ENCODE peak calls at places on chromosome 11, in seven cellular contexts. B is fibroblast of lung, A is neuronal stem cell, Z is HCT116, P is PC-3, G is IMR-90, J is MM.1S. N is an unnamed sample.

GRCh38 chr11:15258433-15259350 is 144.0 kb downstream of the INSC start:
- DNase-seq in B (peak), A (no peak), Z (peak), P (peak), G (peak), J (no peak), N (peak)

GRCh38 chr11:118113031-118113430 is 26.3 kb upstream of the SMIM35 start:
- DNase-seq in B (no peak), A (no peak), Z (no peak), P (no peak), G (no peak), J (no peak), N (no peak)

GRCh38 chr11:11025087-11025486 is 167.2 kb upstream of the ZBED5 start:
- DNase-seq in B (peak), A (no peak), Z (no peak), P (peak), G (peak), J (no peak), N (no peak)

GRCh38 chr11:9876331-9876730 is 212.5 kb downstream of the SWAP70 start:
- DNase-seq in B (no peak), A (no peak), Z (no peak), P (no peak), G (no peak), J (no peak), N (peak)

GRCh38 chr11:67278135-67278938 is 10.8 kb upstream of the ANKRD13D start:
- DNase-seq in B (no peak), A (no peak), Z (no peak), P (no peak), G (no peak), J (no peak), N (no peak)

GRCh38 chr11:121446752-121447156 is 5.4 kb upstream of the SORL1 start:
- DNase-seq in B (peak), A (no peak), Z (no peak), P (peak), G (peak), J (no peak), N (peak)

GRCh38 chr11:69746780-69747742 is 28.1 kb downstream of the FGF4 start:
- DNase-seq in B (no peak), A (no peak), Z (no peak), P (no peak), G (no peak), J (no peak), N (no peak)

GRCh38 chr11:104152941-104153340 is 11.0 kb downstream of the PDGFD start:
- DNase-seq in B (no peak), A (no peak), Z (no peak), P (no peak), G (no peak), J (peak), N (peak)

GRCh38 chr11:128291835-128292234 is 295.5 kb downstream of the ETS1 start:
- DNase-seq in B (no peak), A (no peak), Z (no peak), P (peak), G (no peak), J (no peak), N (peak)

GRCh38 chr11:83971063-83971462 is 684.9 kb upstream of the CCDC90B start:
- DNase-seq in B (peak), A (peak), Z (no peak), P (no peak), G (peak), J (no peak), N (no peak)

GRCh38 chr11:14095882-14096281 is 133.4 kb downstream of the SPON1 start:
- DNase-seq in B (no peak), A (no peak), Z (no peak), P (peak), G (no peak), J (no peak), N (no peak)

GRCh38 chr11:2562181-2562581 is 117.4 kb downstream of the KCNQ1 start:
- DNase-seq in B (no peak), A (no peak), Z (no peak), P (no peak), G (no peak), J (no peak), N (no peak)

GRCh38 chr11:1866776-1867175 is 13.9 kb downstream of the LSP1 start:
- DNase-seq in B (no peak), A (no peak), Z (no peak), P (no peak), G (no peak), J (no peak), N (no peak)

GRCh38 chr11:12674936-12675696 is 895 bp downstream of the TEAD1 start:
- DNase-seq in B (peak), A (no peak), Z (no peak), P (no peak), G (no peak), J (peak), N (no peak)

GRCh38 chr11:103700605-103701004 is 335.8 kb upstream of the DDI1 start:
- DNase-seq in B (peak), A (no peak), Z (no peak), P (peak), G (peak), J (no peak), N (no peak)

GRCh38 chr11:76602431-76602861 is 68.1 kb downstream of the LRRC32 start:
- DNase-seq in B (peak), A (no peak), Z (no peak), P (no peak), G (peak), J (no peak), N (no peak)

GRCh38 chr11:121557348-121557747 is 104.6 kb upstream of the SORL1-AS1 start:
- DNase-seq in B (no peak), A (no peak), Z (no peak), P (peak), G (peak), J (no peak), N (no peak)

GRCh38 chr11:41289408-41289807 is 170.0 kb downstream of the LRRC4C start:
- DNase-seq in B (no peak), A (no peak), Z (no peak), P (no peak), G (no peak), J (peak), N (no peak)

GRCh38 chr11:35139883-35140282 is 912 bp downstream of the CD44 start:
- DNase-seq in B (peak), A (no peak), Z (no peak), P (peak), G (no peak), J (no peak), N (no peak)

GRCh38 chr11:11020747-11021149 is 162.9 kb upstream of the ZBED5 start:
- DNase-seq in B (peak), A (no peak), Z (no peak), P (peak), G (peak), J (no peak), N (no peak)

GRCh38 chr11:110712643-110713468 is 619 bp upstream of the ARHGAP20 start:
- DNase-seq in B (peak), A (peak), Z (no peak), P (no peak), G (peak), J (no peak), N (no peak)

GRCh38 chr11:10758959-10759358 is 7.9 kb downstream of the CTR9 start:
- DNase-seq in B (no peak), A (no peak), Z (no peak), P (peak), G (no peak), J (no peak), N (peak)

GRCh38 chr11:113546757-113547507 is 71.7 kb upstream of the DRD2 start:
- DNase-seq in B (peak), A (no peak), Z (no peak), P (peak), G (peak), J (no peak), N (peak)

GRCh38 chr11:93822359-93822758 is 28.1 kb downstream of the VSTM5 start:
- DNase-seq in B (no peak), A (no peak), Z (no peak), P (no peak), G (no peak), J (no peak), N (no peak)

GRCh38 chr11:67409261-67409666 is 5.4 kb downstream of the TBC1D10C start:
- DNase-seq in B (no peak), A (no peak), Z (no peak), P (no peak), G (no peak), J (peak), N (peak)

GRCh38 chr11:93653080-93653479 is 8.4 kb upstream of the CEP295 start:
- DNase-seq in B (no peak), A (no peak), Z (no peak), P (no peak), G (no peak), J (no peak), N (no peak)

GRCh38 chr11:121032546-121032945 is 8.6 kb downstream of the TBCEL start:
- DNase-seq in B (peak), A (no peak), Z (no peak), P (peak), G (no peak), J (no peak), N (no peak)

GRCh38 chr11:73201249-73201648 is 16.8 kb upstream of the P2RY2 start:
- DNase-seq in B (peak), A (no peak), Z (no peak), P (no peak), G (peak), J (no peak), N (no peak)

GRCh38 chr11:128734439-128735224 is 40.8 kb downstream of the FLI1 start:
- DNase-seq in B (no peak), A (no peak), Z (no peak), P (no peak), G (no peak), J (peak), N (no peak)

GRCh38 chr11:114058026-114058706 is 1.3 kb upstream of the ZBTB16 start:
- DNase-seq in B (peak), A (peak), Z (no peak), P (no peak), G (no peak), J (no peak), N (no peak)

GRCh38 chr11:39341461-39341860 is 2118.0 kb downstream of the LRRC4C start:
- DNase-seq in B (no peak), A (no peak), Z (no peak), P (no peak), G (no peak), J (no peak), N (no peak)

GRCh38 chr11:1757861-1758610 is 5.7 kb downstream of the CTSD start:
- DNase-seq in B (no peak), A (no peak), Z (no peak), P (no peak), G (no peak), J (no peak), N (no peak)

GRCh38 chr11:45609337-45609736 is 56.1 kb downstream of the CHST1 start:
- DNase-seq in B (no peak), A (no peak), Z (no peak), P (no peak), G (no peak), J (no peak), N (no peak)

GRCh38 chr11:120186799-120187591 is 23.8 kb upstream of the OAF start:
- DNase-seq in B (no peak), A (no peak), Z (no peak), P (peak), G (peak), J (no peak), N (no peak)

GRCh38 chr11:59755701-59756495 is 722 bp downstream of the STX3 start:
- DNase-seq in B (peak), A (peak), Z (peak), P (peak), G (peak), J (peak), N (no peak)

GRCh38 chr11:117808768-117809167 is 11.8 kb upstream of the DSCAML1 start:
- DNase-seq in B (no peak), A (no peak), Z (no peak), P (no peak), G (no peak), J (no peak), N (no peak)

GRCh38 chr11:43579171-43579918 is 101.2 kb upstream of the HSD17B12 start:
- DNase-seq in B (peak), A (no peak), Z (no peak), P (peak), G (peak), J (no peak), N (peak)
- H2AFZ ChIP-seq in B (peak), A (peak), Z (no peak), P (peak), G (peak), J (peak), N (peak)

GRCh38 chr11:8693010-8693551 is 10.5 kb downstream of the RPL27A start:
- DNase-seq in B (no peak), A (no peak), Z (no peak), P (no peak), G (peak), J (no peak), N (no peak)

GRCh38 chr11:8691601-8692000 is 9.0 kb downstream of the RPL27A start:
- DNase-seq in B (no peak), A (no peak), Z (no peak), P (no peak), G (no peak), J (no peak), N (no peak)

GRCh38 chr11:8692417-8692816 is 9.8 kb downstream of the RPL27A start:
- DNase-seq in B (no peak), A (no peak), Z (no peak), P (no peak), G (no peak), J (no peak), N (no peak)

GRCh38 chr11:8693555-8693954 is 11.0 kb downstream of the RPL27A start:
- DNase-seq in B (no peak), A (no peak), Z (no peak), P (no peak), G (no peak), J (no peak), N (no peak)

GRCh38 chr11:8694137-8694536 is 11.5 kb downstream of the RPL27A start:
- DNase-seq in B (no peak), A (no peak), Z (no peak), P (no peak), G (no peak), J (no peak), N (no peak)
- H3K9ac ChIP-seq in B (no peak), A (peak), Z (no peak), P (no peak), G (no peak), J (no peak), N (no peak)

GRCh38 chr11:74951241-74951640 is 2.2 kb downstream of the SPCS2 start:
- DNase-seq in B (no peak), A (no peak), Z (no peak), P (no peak), G (no peak), J (peak), N (peak)
- H3K4me3 ChIP-seq in B (peak), A (no peak), Z (no peak), P (peak), G (no peak), J (peak), N (peak)

DNA sequence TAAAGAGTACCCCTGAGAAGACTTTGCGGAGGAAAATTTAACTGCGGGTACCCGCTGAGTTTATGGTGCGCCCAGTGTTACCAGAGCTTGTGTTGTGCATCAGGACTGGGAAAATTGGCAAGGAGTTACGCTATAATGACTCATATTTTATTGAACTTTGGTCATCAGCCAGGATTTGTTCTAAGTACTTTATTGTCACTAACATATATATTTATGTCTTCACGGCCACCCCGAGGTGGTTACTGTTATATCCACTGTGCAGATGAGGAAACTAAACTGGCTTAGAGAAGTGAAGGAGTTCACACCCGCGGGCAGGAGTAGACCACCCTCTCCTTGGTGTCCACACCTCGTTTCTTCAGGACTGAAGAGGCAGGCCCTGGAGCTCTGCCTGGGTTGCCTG is 662 bp downstream of the ACCS start:
- DNase-seq in B (peak), A (no peak), Z (peak), P (peak), G (peak), J (no peak), N (peak)
- H2AFZ ChIP-seq in B (peak), A (peak), Z (peak), P (peak), G (peak), J (peak), N (peak)

GRCh38 chr11:126192386-126192785 is 19.1 kb downstream of the RPUSD4 start:
- DNase-seq in B (no peak), A (no peak), Z (no peak), P (no peak), G (no peak), J (no peak), N (no peak)

GRCh38 chr11:126190792-126191191 is 20.7 kb downstream of the RPUSD4 start:
- DNase-seq in B (no peak), A (no peak), Z (no peak), P (no peak), G (no peak), J (no peak), N (no peak)

GRCh38 chr11:126193038-126193478 is 18.4 kb downstream of the RPUSD4 start:
- DNase-seq in B (no peak), A (no peak), Z (no peak), P (no peak), G (no peak), J (no peak), N (no peak)

GRCh38 chr11:126189109-126189929 is 22.1 kb downstream of the RPUSD4 start:
- DNase-seq in B (no peak), A (no peak), Z (no peak), P (no peak), G (no peak), J (peak), N (peak)

GRCh38 chr11:126191379-126192073 is 19.9 kb downstream of the RPUSD4 start:
- DNase-seq in B (no peak), A (no peak), Z (no peak), P (no peak), G (no peak), J (no peak), N (no peak)
- H3K9ac ChIP-seq in B (no peak), A (no peak), Z (no peak), P (no peak), G (no peak), J (no peak), N (no peak)

GRCh38 chr11:122853971-122854446 is 15.7 kb downstream of the CRTAM start:
- DNase-seq in B (peak), A (peak), Z (peak), P (peak), G (peak), J (peak), N (peak)

GRCh38 chr11:122853261-122853660 is 15.0 kb downstream of the CRTAM start:
- DNase-seq in B (no peak), A (no peak), Z (no peak), P (no peak), G (peak), J (no peak), N (no peak)

GRCh38 chr11:122851366-122852011 is 13.2 kb downstream of the CRTAM start:
- DNase-seq in B (no peak), A (no peak), Z (no peak), P (no peak), G (no peak), J (peak), N (peak)

GRCh38 chr11:122850076-122850631 is 11.9 kb downstream of the CRTAM start:
- DNase-seq in B (no peak), A (no peak), Z (no peak), P (no peak), G (peak), J (no peak), N (no peak)

GRCh38 chr11:122852071-122852831 is 14.0 kb downstream of the CRTAM start:
- DNase-seq in B (peak), A (no peak), Z (no peak), P (peak), G (peak), J (no peak), N (peak)
- H3K4me3 ChIP-seq in B (no peak), A (no peak), Z (no peak), P (no peak), G (no peak), J (no peak), N (peak)

GRCh38 chr11:31817621-31818493 is 6.7 kb upstream of the PAX6 start:
- DNase-seq in B (no peak), A (peak), Z (no peak), P (no peak), G (no peak), J (no peak), N (no peak)
- H2AFZ ChIP-seq in B (no peak), A (peak), Z (peak), P (no peak), G (peak), J (no peak), N (no peak)

GRCh38 chr11:27231519-27231918 is 131.5 kb downstream of the CCDC34 start:
- DNase-seq in B (no peak), A (no peak), Z (no peak), P (no peak), G (no peak), J (no peak), N (no peak)
- H3K9ac ChIP-seq in B (no peak), A (no peak), Z (no peak), P (no peak), G (no peak), J (no peak), N (no peak)

GRCh38 chr11:134406264-134407185 is 5.5 kb downstream of the B3GAT1 start:
- DNase-seq in B (no peak), A (no peak), Z (no peak), P (no peak), G (no peak), J (no peak), N (no peak)

GRCh38 chr11:134404485-134405341 is 7.3 kb downstream of the B3GAT1 start:
- DNase-seq in B (no peak), A (no peak), Z (no peak), P (no peak), G (no peak), J (no peak), N (no peak)

GRCh38 chr11:134407321-134407828 is 4.7 kb downstream of the B3GAT1 start:
- DNase-seq in B (no peak), A (no peak), Z (no peak), P (no peak), G (no peak), J (no peak), N (no peak)

GRCh38 chr11:134405436-134405835 is 6.6 kb downstream of the B3GAT1 start:
- DNase-seq in B (no peak), A (no peak), Z (no peak), P (no peak), G (no peak), J (no peak), N (no peak)

GRCh38 chr11:134405841-134406240 is 6.2 kb downstream of the B3GAT1 start:
- DNase-seq in B (no peak), A (no peak), Z (no peak), P (no peak), G (no peak), J (no peak), N (no peak)
- H3K4me3 ChIP-seq in B (no peak), A (no peak), Z (no peak), P (no peak), G (no peak), J (no peak), N (no peak)

N was measured in Karpas-422.